ENCODE peak calls at places on chromosomes 2 and 18, in seven cellular contexts. One of them, this sample, is unnamed.

GRCh38 chr18:76496200-76496890 is 1.3 kb upstream of the ZNF516 start:
- DNase-seq in cardiac muscle cell: peak; percentile 57
- DNase-seq in OCI-LY7: peak; percentile 64
- DNase-seq in effector memory CD4-positive, alpha-beta T cell: no peak
- DNase-seq in HCT116: no peak
- DNase-seq in psoas muscle: peak; percentile 87
- DNase-seq in ovary: peak; percentile 83
- DNase-seq in this sample: no peak

GRCh38 chr2:238709324-238709723 is 138.6 kb upstream of the TWIST2 start:
- DNase-seq in cardiac muscle cell: no peak
- DNase-seq in OCI-LY7: no peak
- DNase-seq in effector memory CD4-positive, alpha-beta T cell: no peak
- DNase-seq in HCT116: no peak
- DNase-seq in psoas muscle: no peak
- DNase-seq in ovary: no peak
- DNase-seq in this sample: no peak

GRCh38 chr18:55910328-55910727 is 322.3 kb upstream of the TCF4 start:
- DNase-seq in cardiac muscle cell: no peak
- DNase-seq in OCI-LY7: no peak
- DNase-seq in effector memory CD4-positive, alpha-beta T cell: no peak
- DNase-seq in HCT116: no peak
- DNase-seq in psoas muscle: no peak
- DNase-seq in ovary: no peak
- DNase-seq in this sample: no peak

GRCh38 chr2:11175293-11175795 is 20.1 kb downstream of the SLC66A3 start:
- DNase-seq in cardiac muscle cell: no peak
- DNase-seq in OCI-LY7: no peak
- DNase-seq in effector memory CD4-positive, alpha-beta T cell: no peak
- DNase-seq in HCT116: no peak
- DNase-seq in psoas muscle: no peak
- DNase-seq in ovary: no peak
- DNase-seq in this sample: no peak

GRCh38 chr2:124254621-124255020 is 229.5 kb downstream of the CNTNAP5 start:
- DNase-seq in cardiac muscle cell: no peak
- DNase-seq in OCI-LY7: no peak
- DNase-seq in effector memory CD4-positive, alpha-beta T cell: no peak
- DNase-seq in HCT116: no peak
- DNase-seq in psoas muscle: no peak
- DNase-seq in ovary: no peak
- DNase-seq in this sample: no peak

GRCh38 chr2:150020221-150020620 is 432.6 kb upstream of the MMADHC start:
- DNase-seq in cardiac muscle cell: no peak
- DNase-seq in OCI-LY7: no peak
- DNase-seq in effector memory CD4-positive, alpha-beta T cell: no peak
- DNase-seq in HCT116: no peak
- DNase-seq in psoas muscle: no peak
- DNase-seq in ovary: no peak
- DNase-seq in this sample: no peak

GRCh38 chr2:238285653-238286082 is 2.7 kb downstream of the PER2 start:
- DNase-seq in cardiac muscle cell: no peak
- DNase-seq in OCI-LY7: no peak
- DNase-seq in effector memory CD4-positive, alpha-beta T cell: no peak
- DNase-seq in HCT116: no peak
- DNase-seq in psoas muscle: peak; percentile 84
- DNase-seq in ovary: peak; percentile 85
- DNase-seq in this sample: no peak

GRCh38 chr2:32425719-32426141 is 68.9 kb downstream of the BIRC6 start:
- DNase-seq in cardiac muscle cell: no peak
- DNase-seq in OCI-LY7: no peak
- DNase-seq in effector memory CD4-positive, alpha-beta T cell: no peak
- DNase-seq in HCT116: no peak
- DNase-seq in psoas muscle: no peak
- DNase-seq in ovary: no peak
- DNase-seq in this sample: no peak

GRCh38 chr2:199471443-199472057 is 13.8 kb upstream of the SATB2 start:
- DNase-seq in cardiac muscle cell: peak; percentile 89
- DNase-seq in OCI-LY7: peak; percentile 42
- DNase-seq in effector memory CD4-positive, alpha-beta T cell: no peak
- DNase-seq in HCT116: no peak
- DNase-seq in psoas muscle: peak; percentile 82
- DNase-seq in ovary: no peak
- DNase-seq in this sample: no peak

GRCh38 chr2:10363861-10364610 is 61.3 kb downstream of the HPCAL1 start:
- DNase-seq in cardiac muscle cell: no peak
- DNase-seq in OCI-LY7: no peak
- DNase-seq in effector memory CD4-positive, alpha-beta T cell: no peak
- DNase-seq in HCT116: no peak
- DNase-seq in psoas muscle: no peak
- DNase-seq in ovary: no peak
- DNase-seq in this sample: no peak

GRCh38 chr18:43772907-43773306 is 495.6 kb upstream of the SYT4 start:
- DNase-seq in cardiac muscle cell: peak; percentile 86
- DNase-seq in OCI-LY7: no peak
- DNase-seq in effector memory CD4-positive, alpha-beta T cell: no peak
- DNase-seq in HCT116: no peak
- DNase-seq in psoas muscle: peak; percentile 30
- DNase-seq in ovary: no peak
- DNase-seq in this sample: no peak

GRCh38 chr2:210198326-210198725 is 26.9 kb downstream of the ACADL start:
- DNase-seq in cardiac muscle cell: no peak
- DNase-seq in OCI-LY7: no peak
- DNase-seq in effector memory CD4-positive, alpha-beta T cell: no peak
- DNase-seq in HCT116: no peak
- DNase-seq in psoas muscle: no peak
- DNase-seq in ovary: no peak
- DNase-seq in this sample: no peak

GRCh38 chr18:604771-605170 is 8.0 kb downstream of the CLUL1 start:
- DNase-seq in cardiac muscle cell: no peak
- DNase-seq in OCI-LY7: no peak
- DNase-seq in effector memory CD4-positive, alpha-beta T cell: no peak
- DNase-seq in HCT116: no peak
- DNase-seq in psoas muscle: no peak
- DNase-seq in ovary: no peak
- DNase-seq in this sample: no peak

GRCh38 chr2:231988179-231988866 is 26.8 kb downstream of the DIS3L2 start:
- DNase-seq in cardiac muscle cell: no peak
- DNase-seq in OCI-LY7: no peak
- DNase-seq in effector memory CD4-positive, alpha-beta T cell: no peak
- DNase-seq in HCT116: no peak
- DNase-seq in psoas muscle: no peak
- DNase-seq in ovary: no peak
- DNase-seq in this sample: no peak

GRCh38 chr18:43079422-43079821 is 36.1 kb downstream of the RIT2 start:
- DNase-seq in cardiac muscle cell: no peak
- DNase-seq in OCI-LY7: no peak
- DNase-seq in effector memory CD4-positive, alpha-beta T cell: no peak
- DNase-seq in HCT116: no peak
- DNase-seq in psoas muscle: no peak
- DNase-seq in ovary: no peak
- DNase-seq in this sample: no peak

GRCh38 chr2:221423212-221423804 is 148.8 kb downstream of the EPHA4 start:
- DNase-seq in cardiac muscle cell: no peak
- DNase-seq in OCI-LY7: no peak
- DNase-seq in effector memory CD4-positive, alpha-beta T cell: no peak
- DNase-seq in HCT116: no peak
- DNase-seq in psoas muscle: no peak
- DNase-seq in ovary: no peak
- DNase-seq in this sample: no peak

GRCh38 chr2:147773479-147773878 is 71.3 kb upstream of the ACVR2A start:
- DNase-seq in cardiac muscle cell: no peak
- DNase-seq in OCI-LY7: no peak
- DNase-seq in effector memory CD4-positive, alpha-beta T cell: no peak
- DNase-seq in HCT116: no peak
- DNase-seq in psoas muscle: no peak
- DNase-seq in ovary: no peak
- DNase-seq in this sample: no peak

GRCh38 chr2:11679016-11679415 is 9.0 kb upstream of the NTSR2 start:
- DNase-seq in cardiac muscle cell: no peak
- DNase-seq in OCI-LY7: no peak
- DNase-seq in effector memory CD4-positive, alpha-beta T cell: no peak
- DNase-seq in HCT116: no peak
- DNase-seq in psoas muscle: no peak
- DNase-seq in ovary: no peak
- DNase-seq in this sample: no peak

GRCh38 chr2:229520582-229521221 is 193.7 kb downstream of the DNER start:
- DNase-seq in cardiac muscle cell: no peak
- DNase-seq in OCI-LY7: no peak
- DNase-seq in effector memory CD4-positive, alpha-beta T cell: no peak
- DNase-seq in HCT116: no peak
- DNase-seq in psoas muscle: peak; percentile 58
- DNase-seq in ovary: peak; percentile 21
- DNase-seq in this sample: no peak

GRCh38 chr18:31819106-31819924 is 58.6 kb upstream of the SLC25A52 start:
- DNase-seq in cardiac muscle cell: peak; percentile 69
- DNase-seq in OCI-LY7: peak; percentile 50
- DNase-seq in effector memory CD4-positive, alpha-beta T cell: no peak
- DNase-seq in HCT116: peak; percentile 39
- DNase-seq in psoas muscle: no peak
- DNase-seq in ovary: no peak
- DNase-seq in this sample: no peak

DNA sequence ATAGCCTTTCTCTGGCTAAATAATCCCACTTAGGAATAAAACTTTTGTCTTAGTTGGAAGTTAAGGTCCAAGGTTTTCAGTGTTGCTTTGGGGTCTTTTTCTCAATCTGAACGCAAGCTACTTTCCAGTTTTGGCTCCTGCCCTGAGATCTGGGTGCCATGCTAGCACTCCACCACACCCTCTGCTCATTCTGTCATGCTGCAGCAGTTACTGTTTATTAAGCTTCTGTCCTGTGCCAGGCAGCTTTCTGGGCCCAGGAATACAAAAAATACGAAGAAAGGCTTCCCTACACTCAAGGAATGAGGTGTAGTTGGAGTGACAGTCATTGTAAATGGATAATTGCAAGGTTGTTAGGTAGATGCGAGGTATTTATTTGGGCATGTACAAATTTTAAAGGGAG is 46.3 kb upstream of the RTN4 start:
- DNase-seq in cardiac muscle cell: no peak
- DNase-seq in OCI-LY7: no peak
- DNase-seq in effector memory CD4-positive, alpha-beta T cell: no peak
- DNase-seq in HCT116: no peak
- DNase-seq in psoas muscle: no peak
- DNase-seq in ovary: no peak
- DNase-seq in this sample: no peak
- H3K27ac ChIP-seq in cardiac muscle cell: peak overlapping the region; percentile 75
- H3K27ac ChIP-seq in OCI-LY7: no peak overlapping the region
- H3K27ac ChIP-seq in effector memory CD4-positive, alpha-beta T cell: no peak overlapping the region
- H3K27ac ChIP-seq in HCT116: no peak overlapping the region
- H3K27ac ChIP-seq in psoas muscle: peak overlapping the region; percentile 73
- H3K27ac ChIP-seq in ovary: peak overlapping the region; percentile 4
- H3K27ac ChIP-seq in this sample: no peak overlapping the region

GRCh38 chr2:20250436-20250835 is 25.5 kb upstream of the SDC1 start:
- DNase-seq in cardiac muscle cell: no peak
- DNase-seq in OCI-LY7: no peak
- DNase-seq in effector memory CD4-positive, alpha-beta T cell: no peak
- DNase-seq in HCT116: no peak
- DNase-seq in psoas muscle: no peak
- DNase-seq in ovary: no peak
- DNase-seq in this sample: no peak
- H3K36me3 ChIP-seq in cardiac muscle cell: peaks cover 60% of the 10 kb centered on the region
- H3K36me3 ChIP-seq in OCI-LY7: peaks cover 100% of the 10 kb centered on the region
- H3K36me3 ChIP-seq in effector memory CD4-positive, alpha-beta T cell: peaks cover 57% of the 10 kb centered on the region
- H3K36me3 ChIP-seq in HCT116: peaks cover 59% of the 10 kb centered on the region
- H3K36me3 ChIP-seq in psoas muscle: peaks cover 94% of the 10 kb centered on the region
- H3K36me3 ChIP-seq in ovary: no peaks in the 10 kb centered on the region
- H3K36me3 ChIP-seq in this sample: peaks cover 15% of the 10 kb centered on the region

GRCh38 chr2:233358335-233358734 is 4.0 kb downstream of the DGKD start:
- DNase-seq in cardiac muscle cell: no peak
- DNase-seq in OCI-LY7: no peak
- DNase-seq in effector memory CD4-positive, alpha-beta T cell: no peak
- DNase-seq in HCT116: no peak
- DNase-seq in psoas muscle: no peak
- DNase-seq in ovary: no peak
- DNase-seq in this sample: no peak
- H3K4me1 ChIP-seq in cardiac muscle cell: peaks cover 32% of the 10 kb centered on the region
- H3K4me1 ChIP-seq in OCI-LY7: peaks cover 76% of the 10 kb centered on the region
- H3K4me1 ChIP-seq in effector memory CD4-positive, alpha-beta T cell: peaks cover 26% of the 10 kb centered on the region
- H3K4me1 ChIP-seq in HCT116: peaks cover 20% of the 10 kb centered on the region
- H3K4me1 ChIP-seq in psoas muscle: peaks cover 28% of the 10 kb centered on the region
- H3K4me1 ChIP-seq in ovary: peaks cover 12% of the 10 kb centered on the region
- H3K4me1 ChIP-seq in this sample: peaks cover 39% of the 10 kb centered on the region

GRCh38 chr2:185181901-185182300 is 556.7 kb upstream of the FSIP2 start:
- DNase-seq in cardiac muscle cell: no peak
- DNase-seq in OCI-LY7: no peak
- DNase-seq in effector memory CD4-positive, alpha-beta T cell: no peak
- DNase-seq in HCT116: no peak
- DNase-seq in psoas muscle: no peak
- DNase-seq in ovary: no peak
- DNase-seq in this sample: no peak
- H3K27ac ChIP-seq in cardiac muscle cell: no peak overlapping the region
- H3K27ac ChIP-seq in OCI-LY7: no peak overlapping the region
- H3K27ac ChIP-seq in effector memory CD4-positive, alpha-beta T cell: no peak overlapping the region
- H3K27ac ChIP-seq in HCT116: no peak overlapping the region
- H3K27ac ChIP-seq in psoas muscle: no peak overlapping the region
- H3K27ac ChIP-seq in ovary: no peak overlapping the region
- H3K27ac ChIP-seq in this sample: no peak overlapping the region

DNA sequence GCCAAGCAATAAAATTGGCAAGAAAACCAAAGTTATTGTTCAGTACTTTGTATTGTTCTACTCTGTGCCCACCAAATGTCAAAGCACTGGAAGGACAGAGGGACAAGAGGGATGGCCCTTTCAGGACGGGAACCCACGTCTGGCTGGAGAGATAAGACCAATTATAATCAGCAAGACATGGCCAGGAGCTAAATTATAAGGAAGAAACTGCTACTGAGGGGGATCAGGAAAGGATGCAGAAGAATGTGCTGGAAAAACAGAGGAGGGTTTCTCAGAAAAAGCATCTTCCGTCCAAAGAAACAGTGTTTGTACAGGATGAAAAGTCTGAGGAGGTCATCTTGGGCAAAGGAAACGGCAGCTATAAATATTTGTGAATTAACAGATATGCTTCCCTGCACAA is 46.4 kb upstream of the NARS1 start:
- DNase-seq in cardiac muscle cell: no peak
- DNase-seq in OCI-LY7: no peak
- DNase-seq in effector memory CD4-positive, alpha-beta T cell: no peak
- DNase-seq in HCT116: no peak
- DNase-seq in psoas muscle: no peak
- DNase-seq in ovary: no peak
- DNase-seq in this sample: no peak
- H3K36me3 ChIP-seq in cardiac muscle cell: no peaks in the 10 kb centered on the region
- H3K36me3 ChIP-seq in OCI-LY7: no peaks in the 10 kb centered on the region
- H3K36me3 ChIP-seq in effector memory CD4-positive, alpha-beta T cell: no peaks in the 10 kb centered on the region
- H3K36me3 ChIP-seq in HCT116: peaks cover 5% of the 10 kb centered on the region
- H3K36me3 ChIP-seq in psoas muscle: no peaks in the 10 kb centered on the region
- H3K36me3 ChIP-seq in ovary: no peaks in the 10 kb centered on the region
- H3K36me3 ChIP-seq in this sample: no peaks in the 10 kb centered on the region

GRCh38 chr18:7876354-7876753 is 309.2 kb downstream of the PTPRM start:
- DNase-seq in cardiac muscle cell: no peak
- DNase-seq in OCI-LY7: no peak
- DNase-seq in effector memory CD4-positive, alpha-beta T cell: no peak
- DNase-seq in HCT116: no peak
- DNase-seq in psoas muscle: no peak
- DNase-seq in ovary: no peak
- DNase-seq in this sample: no peak
- H3K4me1 ChIP-seq in cardiac muscle cell: peaks cover 35% of the 10 kb centered on the region
- H3K4me1 ChIP-seq in OCI-LY7: no peaks in the 10 kb centered on the region
- H3K4me1 ChIP-seq in effector memory CD4-positive, alpha-beta T cell: no peaks in the 10 kb centered on the region
- H3K4me1 ChIP-seq in HCT116: peaks cover 15% of the 10 kb centered on the region
- H3K4me1 ChIP-seq in psoas muscle: peaks cover 50% of the 10 kb centered on the region
- H3K4me1 ChIP-seq in ovary: no peaks in the 10 kb centered on the region
- H3K4me1 ChIP-seq in this sample: no peaks in the 10 kb centered on the region

GRCh38 chr2:39470580-39470979 is 33.5 kb upstream of the MAP4K3 start:
- DNase-seq in cardiac muscle cell: no peak
- DNase-seq in OCI-LY7: no peak
- DNase-seq in effector memory CD4-positive, alpha-beta T cell: no peak
- DNase-seq in HCT116: no peak
- DNase-seq in psoas muscle: no peak
- DNase-seq in ovary: no peak
- DNase-seq in this sample: no peak
- H3K27ac ChIP-seq in cardiac muscle cell: no peak overlapping the region
- H3K27ac ChIP-seq in OCI-LY7: peak overlapping the region; percentile 45
- H3K27ac ChIP-seq in effector memory CD4-positive, alpha-beta T cell: no peak overlapping the region
- H3K27ac ChIP-seq in HCT116: no peak overlapping the region
- H3K27ac ChIP-seq in psoas muscle: no peak overlapping the region
- H3K27ac ChIP-seq in ovary: no peak overlapping the region
- H3K27ac ChIP-seq in this sample: no peak overlapping the region

This sample was measured in naive thymus-derived CD4-positive, alpha-beta T cell.